ENCODE peak calls at places on chromosomes 4 and X, in seven cellular contexts. V is GM23248, W is PC-3, M is hepatocyte, N is SJCRH30, B is pancreas, U is tibial artery. J is an unnamed sample. For H3K36me3, the result is how much of the 10 kb centered on the place peaks cover.

GRCh38 chr4:99712099-99712498 is 54.5 kb upstream of the C4orf54 start:
- DNase-seq in V (no peak), W (peak), M (no peak), N (no peak), B (no peak), U (no peak), J (no peak)

GRCh38 chr4:122150896-122151295 is 1.2 kb upstream of the BLTP1 start:
- DNase-seq in V (no peak), W (no peak), M (no peak), N (no peak), B (no peak), U (no peak), J (no peak)

GRCh38 chrX:100895365-100896075 is 21.4 kb upstream of the NOX1 start:
- DNase-seq in V (peak), W (peak), M (peak), N (peak), B (no peak), U (no peak), J (peak)

GRCh38 chrX:48648299-48648698 is 35.3 kb upstream of the WAS start:
- DNase-seq in V (peak), W (peak), M (peak), N (peak), B (no peak), U (peak), J (peak)

GRCh38 chr4:8340721-8341680 is 71.4 kb downstream of the HTRA3 start:
- DNase-seq in V (no peak), W (no peak), M (no peak), N (no peak), B (no peak), U (peak), J (no peak)

GRCh38 chr4:40325406-40326019 is 9.6 kb upstream of the CHRNA9 start:
- DNase-seq in V (peak), W (peak), M (peak), N (peak), B (peak), U (no peak), J (peak)

GRCh38 chr4:15031993-15032660 is 29.8 kb downstream of the CPEB2 start:
- DNase-seq in V (peak), W (peak), M (no peak), N (no peak), B (no peak), U (no peak), J (no peak)

GRCh38 chr4:54090804-54091623 is 8.9 kb upstream of the GSX2 start:
- DNase-seq in V (peak), W (peak), M (peak), N (no peak), B (peak), U (peak), J (peak)

GRCh38 chrX:108068121-108068520 is 23.2 kb downstream of the PSMD10 start:
- DNase-seq in V (no peak), W (no peak), M (no peak), N (no peak), B (no peak), U (no peak), J (no peak)

GRCh38 chrX:53688300-53688699 is 1.8 kb upstream of the HUWE1 start:
- DNase-seq in V (no peak), W (no peak), M (no peak), N (no peak), B (no peak), U (no peak), J (no peak)

GRCh38 chr4:35250771-35251170 is 993.5 kb downstream of the ARAP2 start:
- DNase-seq in V (peak), W (peak), M (no peak), N (no peak), B (no peak), U (no peak), J (no peak)

GRCh38 chr4:85187106-85187505 is 220.6 kb upstream of the WDFY3 start:
- DNase-seq in V (no peak), W (no peak), M (no peak), N (no peak), B (no peak), U (no peak), J (no peak)

GRCh38 chr4:86685401-86685800 is 91.3 kb downstream of the PTPN13 start:
- DNase-seq in V (peak), W (peak), M (peak), N (no peak), B (no peak), U (no peak), J (no peak)

GRCh38 chrX:41025926-41026325 is 59.3 kb upstream of the USP9X start:
- DNase-seq in V (no peak), W (no peak), M (no peak), N (no peak), B (no peak), U (no peak), J (peak)
- H3K4me3 ChIP-seq in V (no peak), W (no peak), M (no peak), N (no peak), B (no peak), U (no peak), J (no peak)

DNA sequence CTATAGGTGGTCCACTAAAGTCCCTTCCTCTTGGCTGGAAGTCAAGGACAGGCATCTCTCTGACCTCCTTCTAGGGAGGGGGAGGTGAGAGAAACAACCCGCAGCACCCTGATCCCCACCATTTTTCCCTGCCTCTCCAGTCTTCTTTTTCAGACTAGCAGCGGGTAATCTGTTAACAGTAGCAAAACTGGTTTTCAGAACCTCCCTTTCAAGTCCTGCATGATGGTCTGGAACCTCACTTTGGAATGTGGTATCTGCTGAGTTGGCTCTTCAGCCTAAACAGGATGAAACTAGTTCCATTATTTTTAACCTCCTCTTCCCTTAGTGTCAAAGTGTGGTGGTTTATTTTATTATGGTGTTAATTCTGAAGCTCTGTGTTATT is 196.0 kb downstream of the NWD2 start:
- DNase-seq in V (no peak), W (peak), M (no peak), N (no peak), B (no peak), U (no peak), J (no peak)
- H3K36me3 ChIP-seq in V (under half), W (under half), M (under half), N (under half), B (under half), U (under half), J (under half)

GRCh38 chr4:101689220-101689619 is 101.3 kb upstream of the BANK1 start:
- DNase-seq in V (no peak), W (no peak), M (peak), N (no peak), B (no peak), U (no peak), J (no peak)

GRCh38 chr4:101682946-101683345 is 107.6 kb upstream of the BANK1 start:
- DNase-seq in V (no peak), W (no peak), M (no peak), N (peak), B (no peak), U (no peak), J (no peak)

DNA sequence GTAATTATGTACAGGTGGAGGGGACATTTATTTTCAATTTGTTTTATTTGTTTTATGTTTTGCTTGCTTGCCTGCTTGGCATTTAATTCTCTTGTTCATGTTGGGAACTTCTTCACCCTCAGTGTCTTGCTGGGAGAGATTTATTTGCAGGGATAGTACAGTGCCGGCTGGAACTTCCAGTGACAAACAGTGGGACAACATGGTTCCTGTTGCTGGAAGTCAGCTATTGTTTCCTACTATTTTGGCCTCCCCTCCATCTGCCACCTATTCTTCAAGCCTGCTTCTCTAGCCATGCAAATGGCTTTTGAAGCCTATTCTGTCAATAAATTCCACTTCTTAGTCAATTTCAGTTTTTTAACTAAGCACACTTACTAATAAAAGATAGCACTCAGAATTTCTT is 105.4 kb upstream of the BANK1 start:
- DNase-seq in V (no peak), W (no peak), M (no peak), N (no peak), B (no peak), U (no peak), J (no peak)
- H3K4me3 ChIP-seq in V (no peak), W (no peak), M (no peak), N (no peak), B (no peak), U (no peak), J (no peak)

GRCh38 chrX:47198026-47198686 is 4.5 kb downstream of the UBA1 start:
- DNase-seq in V (no peak), W (no peak), M (no peak), N (no peak), B (no peak), U (no peak), J (peak)

GRCh38 chrX:47199286-47199685 is 5.7 kb downstream of the UBA1 start:
- DNase-seq in V (no peak), W (no peak), M (no peak), N (no peak), B (no peak), U (no peak), J (no peak)

GRCh38 chrX:47196098-47196497 is 2.5 kb downstream of the UBA1 start:
- DNase-seq in V (no peak), W (no peak), M (no peak), N (no peak), B (no peak), U (no peak), J (no peak)

GRCh38 chrX:47198687-47199080 is 5.1 kb downstream of the UBA1 start:
- DNase-seq in V (no peak), W (no peak), M (no peak), N (no peak), B (no peak), U (no peak), J (no peak)

GRCh38 chrX:47197526-47197925 is 3.9 kb downstream of the UBA1 start:
- DNase-seq in V (no peak), W (no peak), M (no peak), N (no peak), B (no peak), U (no peak), J (no peak)
- H3K36me3 ChIP-seq in V (under half), W (under half), M (under half), N (under half), B (under half), U (under half), J (half or more)

DNA sequence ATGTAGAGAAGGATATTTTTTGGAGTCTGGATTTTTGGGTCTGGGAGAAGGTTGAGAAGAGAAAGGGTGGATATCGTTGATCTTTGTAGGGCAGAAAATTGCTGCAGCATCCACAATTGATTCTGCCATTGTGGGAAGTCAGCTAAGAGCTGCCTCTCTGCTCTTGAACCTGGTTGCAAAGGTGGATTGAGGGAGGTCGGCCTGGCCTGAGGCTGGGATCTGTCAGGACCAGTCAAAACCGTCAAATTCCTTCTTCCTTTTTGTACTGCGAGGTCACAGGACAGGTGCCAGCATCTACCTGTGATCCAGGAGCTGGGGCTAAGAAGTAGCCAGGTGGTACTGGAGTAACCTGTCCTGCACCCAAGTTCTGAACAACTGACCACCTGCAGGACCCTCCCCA is 93.7 kb downstream of the SHOX start:
- DNase-seq in V (peak), W (no peak), M (no peak), N (no peak), B (no peak), U (no peak), J (no peak)
- H3K4me3 ChIP-seq in V (no peak), W (no peak), M (no peak), N (no peak), B (no peak), U (no peak), J (no peak)

DNA sequence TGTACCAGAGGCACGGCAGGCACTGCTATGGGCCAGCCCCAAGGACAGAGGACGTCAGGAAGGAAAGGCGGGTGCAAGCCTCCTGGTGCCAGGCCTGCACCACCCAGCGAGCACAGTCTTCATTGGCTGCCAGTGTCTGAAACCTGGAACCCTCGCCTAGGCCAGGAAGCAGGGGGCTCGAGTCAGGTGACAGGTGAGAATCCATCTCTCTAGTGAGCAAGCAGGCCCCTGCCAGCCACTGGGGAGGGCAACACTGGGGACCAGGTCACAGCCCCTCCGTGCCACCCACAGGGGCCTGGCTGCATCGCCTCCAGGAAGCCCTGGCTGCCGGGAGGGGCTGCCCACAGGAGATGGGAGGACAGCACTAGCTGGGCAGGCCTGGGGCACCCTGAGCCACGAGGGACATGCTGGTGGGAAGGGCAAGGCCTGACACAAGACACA is 6.9 kb upstream of the HAUS3 start:
- DNase-seq in V (no peak), W (no peak), M (peak), N (no peak), B (peak), U (no peak), J (peak)
- H3K36me3 ChIP-seq in V (under half), W (under half), M (under half), N (under half), B (under half), U (half or more), J (under half)

GRCh38 chr4:139266208-139266582 is 13.8 kb downstream of the MGARP start:
- DNase-seq in V (no peak), W (no peak), M (no peak), N (no peak), B (no peak), U (no peak), J (no peak)
- H3K4me3 ChIP-seq in V (peak), W (no peak), M (peak), N (peak), B (peak), U (peak), J (no peak)